ENCODE peak calls at places on chromosome 16, in seven cellular contexts. U, J, D, G, B, Q and P are unnamed samples.

GRCh38 chr16:31477220-31478216 is 5.4 kb upstream of the SLC5A2 start:
- DNase-seq in U (no peak), J (peak), D (no peak), G (peak), B (no peak), Q (no peak), P (no peak)

GRCh38 chr16:89026121-89026612 is 49.2 kb upstream of the CBFA2T3 start:
- DNase-seq in U (peak), J (peak), D (no peak), G (no peak), B (no peak), Q (peak), P (peak)

GRCh38 chr16:72202014-72202413 is 30.1 kb upstream of the PMFBP1 start:
- DNase-seq in U (peak), J (no peak), D (peak), G (no peak), B (no peak), Q (peak), P (peak)

GRCh38 chr16:50478773-50479149 is 69.4 kb upstream of the NKD1 start:
- DNase-seq in U (no peak), J (no peak), D (no peak), G (no peak), B (no peak), Q (no peak), P (no peak)

GRCh38 chr16:12268602-12269001 is 292.1 kb downstream of the SNX29 start:
- DNase-seq in U (peak), J (no peak), D (no peak), G (no peak), B (no peak), Q (no peak), P (peak)

GRCh38 chr16:85526132-85526731 is 86.9 kb upstream of the GSE1 start:
- DNase-seq in U (no peak), J (no peak), D (no peak), G (no peak), B (no peak), Q (no peak), P (no peak)

GRCh38 chr16:84869464-84869863 is 49.7 kb downstream of the CRISPLD2 start:
- DNase-seq in U (no peak), J (no peak), D (no peak), G (no peak), B (no peak), Q (no peak), P (no peak)

GRCh38 chr16:19169081-19169639 is 1.1 kb downstream of the SYT17 start:
- DNase-seq in U (no peak), J (no peak), D (no peak), G (no peak), B (no peak), Q (no peak), P (no peak)

GRCh38 chr16:88365244-88365865 is 17.4 kb upstream of the ZNF469 start:
- DNase-seq in U (no peak), J (no peak), D (no peak), G (no peak), B (no peak), Q (no peak), P (no peak)